ENCODE peak calls at places on chromosomes 5 and 9, in nine cellular contexts. W, P, Z, V, H, I, A, U and Y are unnamed samples.

GRCh38 chr9:83238871-83239624 is 176.1 kb upstream of the RASEF start:
- DNase-seq in W (no peak), P (no peak), Z (peak; percentile 46), V (no peak), H (no peak), I (no peak), A (no peak), U (no peak), Y (no peak)

GRCh38 chr5:6759401-6759800 is 46.2 kb downstream of the TENT4A start:
- DNase-seq in W (no peak), P (no peak), Z (no peak), V (no peak), H (no peak), I (peak; percentile 10), A (no peak), U (peak; percentile 51), Y (no peak)

GRCh38 chr5:173291722-173292658 is 36.2 kb downstream of the STC2 start:
- DNase-seq in W (no peak), P (peak; percentile 27), Z (no peak), V (no peak), H (no peak), I (peak; percentile 47), A (no peak), U (no peak), Y (no peak)

GRCh38 chr5:106962464-106963230 is 708.1 kb downstream of the EFNA5 start:
- DNase-seq in W (no peak), P (no peak), Z (no peak), V (no peak), H (no peak), I (no peak), A (no peak), U (no peak), Y (no peak)

GRCh38 chr5:34499001-34499734 is 157.0 kb upstream of the RAI14 start:
- DNase-seq in W (no peak), P (peak; percentile 83), Z (no peak), V (peak; percentile 31), H (no peak), I (peak; percentile 91), A (no peak), U (peak; percentile 76), Y (no peak)

GRCh38 chr5:156103116-156103860 is 223.7 kb upstream of the SGCD start:
- DNase-seq in W (no peak), P (no peak), Z (no peak), V (no peak), H (no peak), I (peak; percentile 54), A (no peak), U (peak; percentile 57), Y (no peak)

GRCh38 chr9:27202056-27202455 is 93.0 kb downstream of the TEK start:
- DNase-seq in W (no peak), P (no peak), Z (no peak), V (no peak), H (no peak), I (no peak), A (no peak), U (no peak), Y (no peak)

GRCh38 chr9:6506571-6506970 is 93.6 kb downstream of the UHRF2 start:
- DNase-seq in W (no peak), P (no peak), Z (no peak), V (no peak), H (no peak), I (no peak), A (no peak), U (no peak), Y (no peak)

GRCh38 chr5:20286512-20286911 is 298.5 kb upstream of the CDH18 start:
- DNase-seq in W (no peak), P (no peak), Z (no peak), V (no peak), H (no peak), I (peak; percentile 88), A (no peak), U (peak; percentile 34), Y (no peak)

GRCh38 chr5:113050606-113051391 is 74.2 kb downstream of the DCP2 start:
- DNase-seq in W (no peak), P (no peak), Z (no peak), V (peak; percentile 52), H (no peak), I (peak; percentile 80), A (no peak), U (peak; percentile 58), Y (no peak)

GRCh38 chr9:34651286-34651685 is 699 bp upstream of the IL11RA start:
- DNase-seq in W (no peak), P (no peak), Z (no peak), V (no peak), H (no peak), I (no peak), A (no peak), U (no peak), Y (no peak)

GRCh38 chr5:127412698-127413097 is 104.7 kb upstream of the PRRC1 start:
- DNase-seq in W (no peak), P (no peak), Z (no peak), V (no peak), H (no peak), I (no peak), A (no peak), U (no peak), Y (no peak)

GRCh38 chr5:128135286-128135685 is 51.7 kb downstream of the SLC12A2 start:
- DNase-seq in W (no peak), P (no peak), Z (no peak), V (no peak), H (no peak), I (no peak), A (no peak), U (no peak), Y (no peak)

GRCh38 chr9:130881516-130881915 is 15.1 kb downstream of the QRFP start:
- DNase-seq in W (no peak), P (no peak), Z (no peak), V (no peak), H (no peak), I (no peak), A (no peak), U (no peak), Y (no peak)

GRCh38 chr5:59529286-59529685 is 364.2 kb downstream of the PDE4D start:
- DNase-seq in W (no peak), P (no peak), Z (no peak), V (no peak), H (no peak), I (no peak), A (no peak), U (no peak), Y (no peak)

GRCh38 chr9:111868475-111868874 is 28.1 kb upstream of the UGCG start:
- DNase-seq in W (no peak), P (no peak), Z (no peak), V (no peak), H (no peak), I (no peak), A (no peak), U (no peak), Y (no peak)

GRCh38 chr5:120938604-120939003 is 474.5 kb downstream of the PRR16 start:
- DNase-seq in W (no peak), P (no peak), Z (no peak), V (no peak), H (no peak), I (no peak), A (no peak), U (no peak), Y (no peak)

GRCh38 chr5:39518516-39518915 is 93.7 kb upstream of the DAB2 start:
- DNase-seq in W (no peak), P (no peak), Z (no peak), V (no peak), H (no peak), I (peak; percentile 54), A (no peak), U (peak; percentile 41), Y (no peak)

GRCh38 chr5:89337-90286 is 2.4 kb upstream of the PLEKHG4B start:
- DNase-seq in W (no peak), P (no peak), Z (no peak), V (no peak), H (no peak), I (no peak), A (no peak), U (no peak), Y (no peak)

GRCh38 chr5:76684756-76685594 is 31.0 kb upstream of the F2R start:
- DNase-seq in W (no peak), P (no peak), Z (no peak), V (no peak), H (no peak), I (no peak), A (no peak), U (no peak), Y (no peak)

GRCh38 chr9:19049872-19050636 is 827 bp downstream of the RRAGA start:
- DNase-seq in W (no peak), P (no peak), Z (no peak), V (no peak), H (no peak), I (peak; percentile 3), A (no peak), U (peak; percentile 5), Y (no peak)

GRCh38 chr5:171604195-171604594 is 181.4 kb upstream of the SMIM23 start:
- DNase-seq in W (no peak), P (no peak), Z (no peak), V (no peak), H (no peak), I (no peak), A (no peak), U (no peak), Y (no peak)

GRCh38 chr5:177474845-177475562 is 1.6 kb upstream of the DBN1 start:
- DNase-seq in W (no peak), P (no peak), Z (no peak), V (no peak), H (no peak), I (no peak), A (no peak), U (no peak), Y (no peak)

GRCh38 chr9:1619915-1620705 is 395.0 kb upstream of the SMARCA2 start:
- DNase-seq in W (no peak), P (no peak), Z (no peak), V (no peak), H (no peak), I (no peak), A (no peak), U (peak; percentile 23), Y (no peak)

GRCh38 chr5:174355208-174355612 is 309.7 kb downstream of the NSG2 start:
- DNase-seq in W (no peak), P (no peak), Z (no peak), V (no peak), H (no peak), I (peak; percentile 33), A (no peak), U (peak; percentile 90), Y (no peak)

GRCh38 chr5:112109331-112109993 is 309.6 kb downstream of the EPB41L4A start:
- DNase-seq in W (peak; percentile 12), P (no peak), Z (peak; percentile 83), V (no peak), H (no peak), I (peak; percentile 64), A (no peak), U (peak; percentile 18), Y (no peak)

GRCh38 chr5:103562453-103563157 is at the start of gene NUDT12:
- DNase-seq in W (peak; percentile 69), P (peak; percentile 8), Z (peak; percentile 57), V (peak; percentile 66), H (peak; percentile 67), I (peak; percentile 84), A (peak; percentile 76), U (peak; percentile 86), Y (peak; percentile 81)

GRCh38 chr9:124698265-124698664 is 72.8 kb downstream of the NR6A1 start:
- DNase-seq in W (no peak), P (no peak), Z (no peak), V (no peak), H (no peak), I (no peak), A (no peak), U (peak; percentile 64), Y (no peak)

GRCh38 chr5:31942546-31942945 is 231.6 kb downstream of the GOLPH3 start:
- DNase-seq in W (no peak), P (no peak), Z (no peak), V (no peak), H (no peak), I (no peak), A (no peak), U (peak; percentile 9), Y (no peak)

GRCh38 chr9:15885464-15885863 is 332.6 kb downstream of the CCDC171 start:
- DNase-seq in W (no peak), P (no peak), Z (no peak), V (no peak), H (no peak), I (no peak), A (no peak), U (no peak), Y (no peak)